ENCODE peak calls at places on chromosomes 13 and 19, in ten cellular contexts. M, P, N, A, L, H, E, C, Q and W are unnamed samples.

GRCh38 chr19:33798701-33799111 is 2.0 kb downstream of the KCTD15 start:
- DNase-seq in A (no peak), H (peak), L (no peak), E (no peak), C (no peak), P (no peak), Q (no peak), M (no peak), N (peak), W (no peak)

GRCh38 chr19:18650468-18651001 is 13.7 kb downstream of the KLHL26 start:
- DNase-seq in E (peak), C (peak), A (no peak), P (peak), Q (peak), H (peak), N (peak), L (no peak), M (no peak), W (no peak)

GRCh38 chr19:56934438-56935090 is 94.0 kb upstream of the PEG3 start:
- DNase-seq in L (no peak), P (no peak), C (no peak), E (no peak), N (no peak), M (no peak), H (no peak), Q (no peak), A (no peak), W (no peak)

GRCh38 chr13:88456155-88456554 is 785.0 kb downstream of the SLITRK5 start:
- DNase-seq in E (no peak), M (no peak), P (no peak), Q (no peak), C (no peak), N (no peak), H (no peak), L (no peak), A (no peak), W (no peak)

GRCh38 chr13:20305587-20305986 is 73.5 kb upstream of the GJB6 start:
- DNase-seq in C (no peak), H (no peak), M (no peak), A (no peak), Q (no peak), L (no peak), E (no peak), N (no peak), P (no peak), W (no peak)

GRCh38 chr19:1163934-1164683 is 10.0 kb downstream of the SBNO2 start:
- DNase-seq in L (no peak), P (no peak), A (no peak), Q (no peak), H (no peak), C (no peak), N (no peak), E (no peak), M (no peak), W (no peak)

GRCh38 chr13:38473305-38473704 is 123.7 kb downstream of the UFM1 start:
- DNase-seq in C (no peak), N (no peak), E (no peak), A (no peak), M (no peak), Q (no peak), L (no peak), H (no peak), P (no peak), W (no peak)

GRCh38 chr13:63117710-63118109 is 1702.1 kb upstream of the PCDH20 start:
- DNase-seq in L (no peak), Q (no peak), P (no peak), C (no peak), N (no peak), A (no peak), M (no peak), E (no peak), H (no peak), W (no peak)

GRCh38 chr13:111361046-111361872 is 40.8 kb downstream of the TEX29 start:
- DNase-seq in P (no peak), M (no peak), H (no peak), C (no peak), L (no peak), N (no peak), Q (no peak), A (no peak), E (no peak), W (no peak)

GRCh38 chr13:27599845-27600553 is 20.3 kb downstream of the LNX2 start:
- DNase-seq in L (peak), H (peak), N (no peak), M (no peak), P (no peak), C (no peak), E (peak), Q (no peak), A (no peak), W (peak)

GRCh38 chr19:45653634-45654033 is 14.4 kb upstream of the GIPR start:
- DNase-seq in H (no peak), C (no peak), A (no peak), P (no peak), E (no peak), L (no peak), N (no peak), Q (no peak), M (no peak), W (no peak)

GRCh38 chr13:87777395-87777794 is 106.2 kb downstream of the SLITRK5 start:
- DNase-seq in H (no peak), N (peak), C (no peak), Q (no peak), L (no peak), P (no peak), A (no peak), E (no peak), M (no peak), W (no peak)

GRCh38 chr13:106183410-106184128 is 351.9 kb downstream of the EFNB2 start:
- DNase-seq in M (no peak), E (no peak), C (no peak), A (no peak), H (no peak), Q (no peak), L (no peak), P (no peak), N (no peak), W (no peak)

GRCh38 chr13:114069376-114070097 is 62.9 kb downstream of the RASA3 start:
- DNase-seq in H (no peak), Q (peak), C (no peak), L (no peak), A (no peak), E (no peak), M (no peak), P (no peak), N (no peak), W (no peak)

GRCh38 chr19:3683866-3684816 is 16.1 kb downstream of the PIP5K1C start:
- DNase-seq in L (no peak), H (peak), C (no peak), P (no peak), A (no peak), Q (no peak), N (no peak), M (no peak), E (no peak), W (no peak)

GRCh38 chr19:43700368-43701015 is 15.4 kb upstream of the IRGC start:
- DNase-seq in N (peak), Q (peak), E (peak), A (no peak), M (no peak), L (peak), P (peak), C (peak), H (peak), W (peak)

GRCh38 chr13:114319441-114319871 is 5.2 kb downstream of the CHAMP1 start:
- DNase-seq in E (no peak), A (no peak), L (no peak), Q (no peak), C (no peak), P (peak), H (peak), N (no peak), M (no peak), W (no peak)

GRCh38 chr13:114090476-114090875 is 41.9 kb downstream of the RASA3 start:
- DNase-seq in M (no peak), N (no peak), E (no peak), Q (no peak), A (no peak), C (no peak), L (no peak), H (no peak), P (no peak), W (no peak)

GRCh38 chr13:39144941-39145533 is 106.8 kb downstream of the NHLRC3 start:
- DNase-seq in Q (peak), P (peak), L (peak), H (peak), E (peak), C (peak), A (no peak), M (peak), N (peak), W (peak)

GRCh38 chr13:33520480-33520839 is 234.9 kb upstream of the STARD13 start:
- DNase-seq in H (no peak), M (no peak), A (no peak), N (no peak), E (no peak), C (no peak), L (no peak), P (no peak), Q (no peak), W (no peak)

GRCh38 chr13:22655106-22655852 is 525.5 kb upstream of the SGCG start:
- DNase-seq in A (no peak), E (no peak), M (no peak), H (no peak), N (no peak), C (no peak), P (no peak), Q (no peak), L (no peak), W (no peak)

GRCh38 chr19:35027851-35028599 is 2.2 kb upstream of the SCN1B start:
- DNase-seq in N (no peak), P (no peak), L (peak), A (no peak), Q (no peak), E (no peak), H (peak), M (no peak), C (no peak), W (no peak)

DNA sequence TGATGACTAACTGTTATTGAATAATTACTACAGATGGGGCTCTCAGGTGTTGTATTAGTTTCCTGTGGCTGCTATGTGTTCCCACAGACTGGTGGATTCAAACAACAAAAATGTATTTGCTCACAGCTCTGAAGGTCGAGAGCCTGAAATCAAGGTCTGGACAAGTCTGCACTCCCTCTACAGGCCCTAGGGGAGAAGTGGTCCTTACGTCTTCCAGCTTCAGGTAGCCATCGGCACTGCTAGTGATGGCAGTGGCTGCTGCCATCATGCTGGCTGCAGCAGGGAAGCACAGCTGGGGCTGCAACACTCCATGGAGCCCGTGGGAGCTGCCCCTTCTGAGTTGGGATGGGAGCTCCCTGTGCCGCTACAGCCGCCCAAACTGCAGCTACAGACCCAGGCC is 1.9 kb downstream of the TEX26 start:
- DNase-seq in A (no peak), C (no peak), L (no peak), M (peak), Q (no peak), H (peak), E (no peak), N (peak), P (no peak), W (no peak)
- TF ChIP-seq CTCF in A (no peak), C (no peak), L (no peak), M (peak), Q (no peak), H (peak), E (no peak), N (peak), P (no peak), W (peak)

GRCh38 chr19:5563941-5564612 is 3.7 kb downstream of the TINCR start:
- DNase-seq in M (no peak), L (peak), Q (no peak), H (peak), E (no peak), C (no peak), N (no peak), A (no peak), P (no peak), W (peak)

GRCh38 chr19:5567360-5567970 is at the start of gene TINCR:
- DNase-seq in P (no peak), E (no peak), M (peak), H (no peak), L (no peak), N (peak), A (no peak), C (no peak), Q (no peak), W (no peak)

GRCh38 chr19:5571777-5572176 is 4.0 kb upstream of the TINCR start:
- DNase-seq in E (no peak), P (no peak), N (no peak), C (no peak), M (no peak), L (no peak), Q (no peak), H (no peak), A (no peak), W (no peak)

GRCh38 chr19:5564930-5565329 is 2.8 kb downstream of the TINCR start:
- DNase-seq in N (no peak), C (no peak), A (no peak), H (no peak), E (no peak), Q (no peak), L (no peak), P (no peak), M (no peak), W (no peak)

GRCh38 chr19:5567971-5568407 is 236 bp upstream of the TINCR start:
- DNase-seq in E (no peak), M (no peak), Q (no peak), C (no peak), L (peak), N (no peak), P (no peak), A (no peak), H (no peak), W (no peak)
- TF ChIP-seq CTCF in E (no peak), M (no peak), Q (no peak), C (no peak), L (no peak), N (no peak), P (no peak), A (no peak), H (no peak), W (no peak)

GRCh38 chr19:15550847-15551182 is 42.5 kb downstream of the CYP4F22 start:
- DNase-seq in C (no peak), P (no peak), A (no peak), E (no peak), L (no peak), N (no peak), H (no peak), M (peak), Q (no peak), W (no peak)
- TF ChIP-seq CTCF in C (no peak), P (no peak), A (no peak), E (no peak), L (no peak), N (no peak), H (peak), M (no peak), Q (no peak), W (peak)

GRCh38 chr13:99614465-99614885 is 113.2 kb downstream of the TM9SF2 start:
- DNase-seq in P (no peak), N (no peak), E (peak), C (no peak), H (no peak), L (no peak), M (peak), A (no peak), Q (no peak), W (no peak)
- TF ChIP-seq CTCF in P (no peak), N (peak), E (no peak), C (no peak), H (peak), L (no peak), M (peak), A (no peak), Q (no peak), W (peak)

DNA sequence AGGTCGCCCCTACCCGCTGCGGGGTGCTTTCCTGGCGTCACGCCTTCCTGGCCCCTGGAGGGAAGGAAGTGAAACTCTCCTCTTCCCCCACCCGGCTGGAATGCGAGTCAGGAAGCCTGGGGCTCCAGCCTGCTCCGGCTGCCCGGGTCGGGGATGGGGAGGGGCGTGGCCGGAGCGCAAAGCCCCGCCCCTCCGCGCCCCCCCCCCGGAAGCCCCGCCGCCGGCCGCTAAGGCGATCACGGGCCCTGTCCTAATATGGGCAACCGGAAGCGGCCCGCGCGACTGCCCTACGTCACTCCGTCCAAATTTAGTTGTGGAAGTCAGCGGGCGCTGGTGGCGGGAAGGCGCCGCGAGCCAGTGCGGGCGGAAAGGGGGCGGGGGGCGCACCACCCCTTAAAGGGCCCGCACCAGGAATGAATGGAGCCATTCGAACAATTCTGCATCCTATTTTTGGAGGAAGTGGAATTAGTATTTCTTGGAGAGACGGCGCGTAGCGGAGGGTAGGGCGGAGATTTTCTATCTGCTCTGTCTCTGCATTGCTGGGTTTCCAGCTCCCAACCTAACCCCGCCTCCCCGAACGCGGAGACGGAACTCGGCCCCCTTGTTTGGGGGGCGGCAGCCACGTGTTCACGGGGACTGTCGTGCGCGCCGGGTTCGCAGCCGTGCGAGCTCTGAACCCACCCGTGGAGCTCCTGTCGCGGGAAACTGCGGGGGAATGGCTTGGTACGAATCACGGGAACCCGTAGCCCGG is 1.6 kb downstream of the IER2 start:
- DNase-seq in A (peak), L (peak), E (peak), N (peak), P (peak), C (peak), M (peak), H (peak), Q (peak), W (peak)
- TF ChIP-seq CTCF in A (no peak), L (no peak), E (no peak), N (peak), P (peak), C (peak), M (no peak), H (peak), Q (no peak), W (peak)

GRCh38 chr19:14267224-14267741 is 61.3 kb upstream of the ADGRL1 start:
- DNase-seq in E (no peak), C (no peak), Q (no peak), N (no peak), P (no peak), A (no peak), H (no peak), L (no peak), M (no peak), W (no peak)
- TF ChIP-seq CTCF in E (no peak), C (no peak), Q (no peak), N (no peak), P (no peak), A (no peak), H (no peak), L (no peak), M (no peak), W (no peak)

DNA sequence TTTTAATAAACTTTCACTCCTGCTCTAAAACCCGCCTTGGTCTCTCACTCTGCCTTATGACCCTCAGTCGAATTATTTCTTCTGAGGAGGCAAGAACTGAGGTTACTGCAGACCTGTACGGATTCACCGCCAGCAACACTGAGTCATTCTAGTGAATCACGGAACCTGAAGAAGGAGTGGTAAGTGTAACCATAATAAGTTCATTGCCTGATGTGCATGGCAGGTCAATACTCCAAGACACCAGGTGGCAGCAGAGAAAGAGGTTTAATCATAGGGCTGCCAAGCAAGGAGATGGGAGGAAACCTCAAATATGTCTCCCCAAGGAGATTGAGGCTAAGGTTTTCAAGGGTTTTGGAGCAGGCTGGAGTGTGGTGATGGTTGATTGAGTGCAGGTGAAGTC is 204.3 kb upstream of the IPO5 start:
- DNase-seq in N (no peak), M (no peak), H (peak), E (no peak), Q (no peak), C (no peak), P (no peak), L (peak), A (no peak), W (no peak)
- TF ChIP-seq CTCF in N (no peak), M (peak), H (no peak), E (no peak), Q (no peak), C (no peak), P (no peak), L (peak), A (no peak), W (peak)